ENCODE peak calls at places on chromosomes 2 and 18, in five cellular contexts. E is K562, H is neuronal stem cell, V is SK-N-SH, Q is H9. N is an unnamed sample.

GRCh38 chr18:54284967-54285785 is 15.9 kb downstream of the POLI start:
- DNase-seq in E (peak; percentile 6), H (no peak), V (no peak), Q (no peak), N (peak; percentile 75)

GRCh38 chr2:156486175-156486574 is 50.0 kb downstream of the GPD2 start:
- DNase-seq in E (no peak), H (no peak), V (no peak), Q (no peak), N (peak; percentile 13)

GRCh38 chr2:10385933-10386773 is 62.0 kb downstream of the ODC1 start:
- DNase-seq in E (no peak), H (no peak), V (no peak), Q (no peak), N (no peak)

GRCh38 chr2:223008162-223008561 is 43.8 kb upstream of the KCNE4 start:
- DNase-seq in E (no peak), H (no peak), V (no peak), Q (no peak), N (no peak)

GRCh38 chr2:143034292-143035074 is 94.7 kb upstream of the ARHGAP15 start:
- DNase-seq in E (peak; percentile 57), H (peak; percentile 58), V (peak; percentile 57), Q (no peak), N (peak; percentile 73)

GRCh38 chr2:38146302-38146916 is 70.5 kb upstream of the CYP1B1 start:
- DNase-seq in E (peak; percentile 62), H (no peak), V (no peak), Q (peak; percentile 50), N (peak; percentile 90)

GRCh38 chr2:24451805-24452498 is 39.1 kb upstream of the NCOA1 start:
- DNase-seq in E (no peak), H (no peak), V (no peak), Q (no peak), N (no peak)

GRCh38 chr2:88540346-88540745 is 86.9 kb downstream of the EIF2AK3 start:
- DNase-seq in E (no peak), H (no peak), V (no peak), Q (no peak), N (peak; percentile 85)

GRCh38 chr2:174005801-174006419 is 40.7 kb upstream of the SP3 start:
- DNase-seq in E (no peak), H (no peak), V (no peak), Q (no peak), N (no peak)

GRCh38 chr18:78787751-78788150 is 191.9 kb upstream of the SALL3 start:
- DNase-seq in E (no peak), H (no peak), V (no peak), Q (no peak), N (no peak)

GRCh38 chr18:78790960-78791359 is 188.7 kb upstream of the SALL3 start:
- DNase-seq in E (no peak), H (no peak), V (no peak), Q (no peak), N (no peak)

GRCh38 chr18:78790511-78790910 is 189.1 kb upstream of the SALL3 start:
- DNase-seq in E (no peak), H (no peak), V (no peak), Q (no peak), N (no peak)

GRCh38 chr18:78788161-78788560 is 191.5 kb upstream of the SALL3 start:
- DNase-seq in E (no peak), H (no peak), V (no peak), Q (no peak), N (no peak)

GRCh38 chr18:78789850-78790249 is 189.8 kb upstream of the SALL3 start:
- DNase-seq in E (no peak), H (no peak), V (no peak), Q (no peak), N (no peak)
- H3K4me2 ChIP-seq in E (no peak overlapping the region), H (no peak overlapping the region), V (no peak overlapping the region), Q (no peak overlapping the region), N (no peak overlapping the region)

DNA sequence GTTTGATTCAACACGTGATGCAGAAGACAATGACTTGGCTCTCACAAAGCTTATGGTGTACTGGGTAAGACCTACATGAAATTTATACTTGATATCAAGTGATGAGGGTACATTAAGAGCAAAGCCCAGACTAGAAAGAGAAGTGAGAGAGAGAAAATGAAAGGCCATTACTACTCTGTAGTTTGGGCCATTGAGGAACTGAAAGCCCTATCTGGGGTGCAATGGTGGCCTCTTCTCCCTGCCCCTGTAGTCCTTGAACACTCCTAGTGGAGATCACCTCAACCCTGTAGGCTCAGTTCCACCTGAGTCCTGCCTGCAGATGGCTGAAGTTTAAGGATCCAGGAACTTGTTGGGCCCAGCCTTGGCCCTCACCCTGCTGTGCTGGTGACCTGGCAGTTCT is 569.8 kb upstream of the MEX3C start:
- DNase-seq in E (no peak), H (no peak), V (no peak), Q (no peak), N (no peak)
- H3K4me2 ChIP-seq in E (no peak overlapping the region), H (no peak overlapping the region), V (no peak overlapping the region), Q (no peak overlapping the region), N (no peak overlapping the region)

GRCh38 chr2:226777611-226778010 is 22.0 kb downstream of the IRS1 start:
- DNase-seq in E (no peak), H (no peak), V (no peak), Q (no peak), N (no peak)
- H3K4me2 ChIP-seq in E (no peak overlapping the region), H (no peak overlapping the region), V (no peak overlapping the region), Q (no peak overlapping the region), N (no peak overlapping the region)

DNA sequence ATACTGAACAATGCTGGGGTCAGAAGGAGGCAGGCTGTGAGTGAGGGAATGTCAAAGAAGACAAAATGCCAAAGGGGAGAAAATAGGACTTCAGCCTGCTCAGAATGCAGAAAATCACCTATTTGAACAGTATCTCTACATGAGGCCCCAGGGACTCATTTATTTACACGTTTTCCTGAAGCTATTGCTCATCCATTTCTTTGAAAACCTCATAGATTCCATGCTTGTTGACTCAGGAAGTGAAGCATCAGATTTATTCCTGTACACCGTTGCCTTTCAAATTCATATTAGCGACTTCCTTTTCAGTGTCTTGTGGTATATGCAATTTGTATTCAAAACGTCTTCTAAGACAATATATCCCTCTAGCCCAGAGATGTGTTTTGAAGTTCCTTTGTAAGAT is 69.4 kb upstream of the CBLN2 start:
- DNase-seq in E (no peak), H (no peak), V (no peak), Q (no peak), N (no peak)
- H3K4me2 ChIP-seq in E (no peak overlapping the region), H (no peak overlapping the region), V (no peak overlapping the region), Q (no peak overlapping the region), N (no peak overlapping the region)

DNA sequence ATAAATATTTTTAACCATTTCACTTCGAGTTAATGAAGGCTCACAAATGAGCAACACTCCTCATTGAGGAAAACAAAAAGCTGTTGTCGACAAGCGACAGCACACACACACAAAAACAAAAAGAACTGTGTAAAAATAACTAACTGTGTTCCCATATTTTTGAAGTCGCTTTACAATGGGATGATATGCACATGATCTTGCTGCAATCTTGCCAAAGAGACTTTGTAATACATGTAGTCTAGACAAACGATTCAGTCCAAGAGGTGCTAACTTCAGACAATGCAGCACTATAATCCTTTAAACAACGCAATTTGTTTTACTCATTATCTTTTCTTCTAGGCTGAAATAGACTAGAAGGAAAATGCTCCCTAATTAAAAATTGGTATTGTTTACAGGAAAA is 7.2 kb upstream of the USP34 start:
- DNase-seq in E (no peak), H (no peak), V (no peak), Q (no peak), N (no peak)
- H3K4me2 ChIP-seq in E (no peak overlapping the region), H (no peak overlapping the region), V (no peak overlapping the region), Q (no peak overlapping the region), N (no peak overlapping the region)

DNA sequence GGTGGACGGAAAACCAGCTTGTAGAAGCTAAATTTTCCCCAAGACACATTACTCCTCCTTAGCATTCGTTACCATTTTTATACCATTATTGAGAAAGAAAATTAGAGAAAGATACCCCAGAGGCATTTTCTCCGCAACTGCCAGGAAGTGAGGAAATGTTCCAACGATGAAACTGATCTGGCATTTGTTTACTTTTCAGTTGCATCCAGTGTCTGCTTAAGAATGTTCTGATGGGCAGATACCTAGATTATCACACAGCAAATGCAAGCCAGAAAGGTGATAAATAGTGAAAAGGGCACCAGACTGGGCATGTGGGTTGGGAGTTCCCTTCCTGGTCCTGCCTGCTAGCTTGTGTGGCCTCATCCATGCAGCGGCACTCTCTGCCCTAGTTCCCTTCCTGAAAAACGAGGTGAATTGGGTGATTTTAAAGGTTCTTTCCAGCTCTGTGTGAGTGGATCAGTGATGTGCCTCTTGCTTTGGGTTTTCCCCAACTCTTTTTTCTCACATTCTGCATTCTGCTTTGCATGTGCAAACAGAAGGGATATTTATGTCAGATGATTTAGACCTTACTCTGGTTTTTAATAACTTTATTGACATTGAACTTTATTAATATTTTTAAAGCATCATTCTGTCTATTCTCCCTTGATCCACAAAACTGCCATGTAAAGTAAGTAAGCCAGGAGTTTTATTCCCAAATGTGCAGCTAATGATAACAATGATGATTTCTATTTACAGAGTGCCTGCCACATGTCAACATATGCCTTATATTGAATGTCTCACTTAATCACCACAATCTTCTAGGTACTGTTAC is 139.6 kb downstream of the INSIG2 start:
- DNase-seq in E (no peak), H (no peak), V (no peak), Q (no peak), N (no peak)
- H3K4me2 ChIP-seq in E (no peak overlapping the region), H (no peak overlapping the region), V (no peak overlapping the region), Q (no peak overlapping the region), N (no peak overlapping the region)